ENCODE peak calls at places on chromosomes 6 and 20, in ten cellular contexts. J is RWPE1; B is ovary; K is CD4-positive, alpha-beta T cell; E is prostate gland; U is CD8-positive, alpha-beta T cell; Y is tibial nerve; P is trophoblast cell; C is fibroblast of lung; R is stomach. I is an unnamed sample.

GRCh38 chr6:90220273-90220672 is 76.4 kb downstream of the BACH2 start:
- DNase-seq in J (no peak), B (no peak), K (no peak), E (no peak), U (no peak), Y (no peak), P (no peak), C (peak), R (no peak), I (no peak)

GRCh38 chr6:14784596-14785360 is 461.1 kb upstream of the JARID2 start:
- DNase-seq in J (no peak), B (no peak), K (no peak), E (no peak), U (no peak), Y (no peak), P (peak), C (no peak), R (no peak), I (no peak)

GRCh38 chr20:57243480-57244220 is 22.8 kb downstream of the BMP7 start:
- DNase-seq in J (peak), B (no peak), K (no peak), E (no peak), U (no peak), Y (no peak), P (no peak), C (no peak), R (no peak), I (peak)

GRCh38 chr6:19535351-19535750 is 301.8 kb upstream of the ID4 start:
- DNase-seq in J (no peak), B (no peak), K (no peak), E (no peak), U (no peak), Y (no peak), P (no peak), C (no peak), R (no peak), I (no peak)

GRCh38 chr6:170523256-170524187 is 29.6 kb downstream of the PSMB1 start:
- DNase-seq in J (no peak), B (no peak), K (no peak), E (no peak), U (no peak), Y (no peak), P (no peak), C (no peak), R (no peak), I (no peak)

GRCh38 chr20:17822039-17822438 is 122.3 kb downstream of the BANF2 start:
- DNase-seq in J (no peak), B (peak), K (no peak), E (peak), U (no peak), Y (no peak), P (peak), C (peak), R (peak), I (peak)

GRCh38 chr6:5302995-5303622 is 41.8 kb downstream of the FARS2 start:
- DNase-seq in J (peak), B (no peak), K (peak), E (peak), U (peak), Y (no peak), P (peak), C (peak), R (peak), I (peak)

GRCh38 chr6:105179244-105180065 is at the start of gene POPDC3:
- DNase-seq in J (peak), B (no peak), K (no peak), E (no peak), U (no peak), Y (no peak), P (peak), C (peak), R (peak), I (no peak)

GRCh38 chr6:55450007-55450406 is 122.7 kb downstream of the GFRAL start:
- DNase-seq in J (no peak), B (no peak), K (no peak), E (no peak), U (no peak), Y (no peak), P (no peak), C (peak), R (no peak), I (no peak)

GRCh38 chr20:15703171-15703911 is 869.9 kb downstream of the KIF16B start:
- DNase-seq in J (peak), B (no peak), K (no peak), E (no peak), U (no peak), Y (no peak), P (no peak), C (peak), R (no peak), I (peak)

GRCh38 chr6:36443498-36443844 is 671 bp downstream of the KCTD20 start:
- DNase-seq in J (no peak), B (no peak), K (no peak), E (no peak), U (no peak), Y (no peak), P (no peak), C (no peak), R (no peak), I (no peak)

GRCh38 chr6:2951723-2952122 is 19.6 kb downstream of the SERPINB6 start:
- DNase-seq in J (no peak), B (no peak), K (no peak), E (no peak), U (no peak), Y (no peak), P (no peak), C (no peak), R (peak), I (no peak)

GRCh38 chr6:115681978-115682775 is 378.5 kb downstream of the FRK start:
- DNase-seq in J (no peak), B (no peak), K (no peak), E (no peak), U (no peak), Y (no peak), P (no peak), C (no peak), R (no peak), I (no peak)

GRCh38 chr6:36560822-36561221 is 13.5 kb upstream of the STK38 start:
- DNase-seq in J (no peak), B (no peak), K (no peak), E (no peak), U (no peak), Y (no peak), P (no peak), C (no peak), R (no peak), I (no peak)

GRCh38 chr20:35598899-35599775 is 16.5 kb upstream of the SPAG4 start:
- DNase-seq in J (no peak), B (no peak), K (no peak), E (no peak), U (no peak), Y (no peak), P (no peak), C (no peak), R (peak), I (no peak)

GRCh38 chr6:81023708-81024107 is 728.8 kb downstream of the TENT5A start:
- DNase-seq in J (no peak), B (no peak), K (no peak), E (no peak), U (no peak), Y (no peak), P (no peak), C (no peak), R (no peak), I (no peak)

GRCh38 chr6:136501514-136501913 is 48.7 kb downstream of the MAP7 start:
- DNase-seq in J (no peak), B (no peak), K (no peak), E (no peak), U (no peak), Y (no peak), P (no peak), C (no peak), R (no peak), I (no peak)

GRCh38 chr6:168124921-168125320 is 45.9 kb upstream of the FRMD1 start:
- DNase-seq in J (no peak), B (no peak), K (no peak), E (no peak), U (no peak), Y (no peak), P (no peak), C (no peak), R (no peak), I (no peak)

GRCh38 chr6:144885817-144886216 is 600.7 kb downstream of the UTRN start:
- DNase-seq in J (no peak), B (no peak), K (no peak), E (no peak), U (no peak), Y (no peak), P (no peak), C (no peak), R (no peak), I (no peak)

GRCh38 chr6:119482850-119483285 is 133.3 kb upstream of the MAN1A1 start:
- DNase-seq in J (no peak), B (no peak), K (no peak), E (no peak), U (no peak), Y (no peak), P (no peak), C (no peak), R (peak), I (no peak)

GRCh38 chr6:16972535-16972934 is 129.3 kb upstream of the STMND1 start:
- DNase-seq in J (no peak), B (no peak), K (no peak), E (no peak), U (no peak), Y (no peak), P (no peak), C (no peak), R (no peak), I (no peak)

GRCh38 chr6:81204741-81205140 is 547.7 kb downstream of the TENT5A start:
- DNase-seq in J (no peak), B (no peak), K (no peak), E (no peak), U (no peak), Y (no peak), P (no peak), C (peak), R (no peak), I (no peak)

GRCh38 chr20:79565-79964 is 7.9 kb upstream of the DEFB125 start:
- DNase-seq in J (no peak), B (no peak), K (no peak), E (no peak), U (no peak), Y (no peak), P (no peak), C (no peak), R (no peak), I (no peak)

GRCh38 chr20:44633872-44634600 is 17.5 kb downstream of the ADA start:
- DNase-seq in J (no peak), B (no peak), K (no peak), E (no peak), U (no peak), Y (no peak), P (no peak), C (no peak), R (peak), I (no peak)

GRCh38 chr6:158552796-158553138 is 7.1 kb upstream of the TMEM181 start:
- DNase-seq in J (no peak), B (no peak), K (no peak), E (no peak), U (no peak), Y (no peak), P (no peak), C (no peak), R (no peak), I (no peak)
- H3K27ac ChIP-seq in J (no peak), B (no peak), K (no peak), E (no peak), U (no peak), Y (no peak), P (no peak), C (no peak), R (no peak), I (no peak)

GRCh38 chr6:110816677-110817076 is 1.4 kb upstream of the CDK19 start:
- DNase-seq in J (no peak), B (no peak), K (no peak), E (no peak), U (no peak), Y (no peak), P (no peak), C (no peak), R (no peak), I (no peak)

GRCh38 chr6:110816110-110816409 is 791 bp upstream of the CDK19 start:
- DNase-seq in J (no peak), B (no peak), K (no peak), E (no peak), U (no peak), Y (no peak), P (no peak), C (no peak), R (no peak), I (no peak)

GRCh38 chr6:110814488-110815259 is 595 bp downstream of the CDK19 start:
- DNase-seq in J (peak), B (peak), K (peak), E (no peak), U (peak), Y (peak), P (peak), C (peak), R (peak), I (no peak)

GRCh38 chr6:110813813-110814487 is 1.3 kb downstream of the CDK19 start:
- DNase-seq in J (peak), B (no peak), K (no peak), E (peak), U (no peak), Y (no peak), P (peak), C (no peak), R (no peak), I (no peak)

GRCh38 chr6:110815260-110816109 is at the start of gene CDK19:
- DNase-seq in J (peak), B (peak), K (peak), E (peak), U (peak), Y (peak), P (peak), C (peak), R (peak), I (peak)
- H3K27ac ChIP-seq in J (peak), B (peak), K (peak), E (peak), U (peak), Y (peak), P (peak), C (peak), R (peak), I (peak)

DNA sequence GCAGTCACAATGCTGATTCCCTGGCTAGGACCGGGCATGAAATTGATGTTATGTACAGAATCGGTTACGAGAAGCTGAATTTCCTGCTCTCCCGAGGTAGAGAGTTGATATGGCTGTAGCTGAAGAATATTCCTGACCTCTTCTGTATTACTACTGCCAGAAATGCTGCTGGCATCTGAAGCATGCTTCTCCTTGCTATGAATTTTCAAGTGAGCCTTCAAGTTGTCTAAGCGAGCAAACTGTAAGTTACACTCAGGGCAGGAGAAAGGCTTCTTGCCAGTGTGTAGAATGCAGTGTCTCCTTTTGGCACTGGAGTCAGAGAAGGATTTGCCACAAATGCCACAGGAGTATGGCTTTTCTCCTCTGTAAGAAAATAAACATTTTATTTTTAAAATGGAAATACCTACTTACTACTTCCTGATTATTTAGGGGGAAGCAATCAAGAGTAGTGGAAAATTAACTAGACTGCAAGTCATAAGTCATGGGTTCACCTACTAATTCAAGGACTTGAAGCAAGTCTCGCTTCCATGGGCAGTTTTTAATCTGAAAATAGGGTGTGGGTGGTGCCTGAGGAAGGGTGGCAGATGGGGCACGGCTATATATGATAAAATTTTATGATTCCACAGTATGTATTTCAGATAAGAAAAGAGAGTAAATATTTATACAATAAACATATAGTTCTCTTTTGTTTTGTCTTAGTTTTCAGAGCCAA is 10.8 kb upstream of the MICAL1 start:
- DNase-seq in J (no peak), B (no peak), K (no peak), E (no peak), U (no peak), Y (no peak), P (peak), C (no peak), R (no peak), I (no peak)
- H3K27ac ChIP-seq in J (no peak), B (no peak), K (no peak), E (no peak), U (no peak), Y (no peak), P (no peak), C (no peak), R (peak), I (no peak)

GRCh38 chr6:35161776-35162607 is 20.9 kb upstream of the TCP11 start:
- DNase-seq in J (no peak), B (no peak), K (no peak), E (no peak), U (no peak), Y (no peak), P (no peak), C (no peak), R (peak), I (no peak)
- H3K27ac ChIP-seq in J (no peak), B (no peak), K (no peak), E (no peak), U (no peak), Y (no peak), P (no peak), C (no peak), R (no peak), I (no peak)

GRCh38 chr6:107154131-107154906 is 39.0 kb upstream of the BEND3 start:
- DNase-seq in J (no peak), B (no peak), K (no peak), E (no peak), U (no peak), Y (no peak), P (no peak), C (peak), R (no peak), I (no peak)
- H3K27ac ChIP-seq in J (no peak), B (no peak), K (no peak), E (no peak), U (no peak), Y (no peak), P (no peak), C (no peak), R (no peak), I (no peak)

GRCh38 chr20:25355191-25355590 is 35.4 kb downstream of the ABHD12 start:
- DNase-seq in J (no peak), B (no peak), K (no peak), E (no peak), U (no peak), Y (no peak), P (no peak), C (no peak), R (no peak), I (no peak)

GRCh38 chr20:25355866-25356265 is 34.8 kb downstream of the ABHD12 start:
- DNase-seq in J (no peak), B (no peak), K (no peak), E (no peak), U (no peak), Y (no peak), P (no peak), C (no peak), R (no peak), I (no peak)

GRCh38 chr20:25352746-25353145 is 37.9 kb downstream of the ABHD12 start:
- DNase-seq in J (no peak), B (no peak), K (no peak), E (no peak), U (no peak), Y (no peak), P (no peak), C (no peak), R (no peak), I (no peak)

GRCh38 chr20:25353368-25353753 is 37.3 kb downstream of the ABHD12 start:
- DNase-seq in J (no peak), B (no peak), K (no peak), E (no peak), U (no peak), Y (no peak), P (no peak), C (no peak), R (no peak), I (no peak)

GRCh38 chr20:25353754-25354705 is 36.6 kb downstream of the ABHD12 start:
- DNase-seq in J (no peak), B (no peak), K (no peak), E (peak), U (no peak), Y (no peak), P (no peak), C (no peak), R (no peak), I (no peak)
- H3K27ac ChIP-seq in J (no peak), B (no peak), K (no peak), E (peak), U (no peak), Y (no peak), P (no peak), C (no peak), R (no peak), I (no peak)

GRCh38 chr6:134521116-134521501 is 203.2 kb upstream of the SGK1 start:
- DNase-seq in J (no peak), B (no peak), K (no peak), E (no peak), U (no peak), Y (no peak), P (no peak), C (no peak), R (peak), I (no peak)
- H3K27ac ChIP-seq in J (peak), B (peak), K (no peak), E (no peak), U (no peak), Y (no peak), P (no peak), C (no peak), R (peak), I (no peak)

GRCh38 chr6:132730560-132730959 is 16.7 kb upstream of the VNN1 start:
- DNase-seq in J (no peak), B (no peak), K (no peak), E (no peak), U (no peak), Y (no peak), P (peak), C (peak), R (no peak), I (peak)
- H3K27ac ChIP-seq in J (no peak), B (no peak), K (no peak), E (no peak), U (no peak), Y (no peak), P (no peak), C (peak), R (no peak), I (peak)

DNA sequence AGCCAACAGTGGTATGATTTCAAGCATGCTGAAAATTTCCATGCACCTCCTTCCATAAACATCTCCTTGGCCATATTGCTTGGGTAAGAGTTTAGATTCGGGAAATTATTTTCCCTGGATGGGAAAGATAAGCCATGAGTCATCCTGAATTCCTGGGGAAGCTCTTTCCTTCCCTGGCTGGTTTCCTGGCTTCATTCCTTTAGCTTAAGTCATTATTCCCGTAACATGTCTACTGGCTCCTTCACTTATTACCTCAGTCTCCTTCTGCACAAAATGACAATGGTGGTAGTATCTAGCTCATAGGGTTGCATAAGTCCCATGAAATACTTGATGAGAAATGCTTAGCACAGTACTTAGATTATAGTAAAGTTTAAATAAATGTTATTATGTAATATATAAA is 27.6 kb downstream of the TINAG start:
- DNase-seq in J (peak), B (no peak), K (no peak), E (no peak), U (no peak), Y (no peak), P (peak), C (peak), R (no peak), I (peak)
- H3K27ac ChIP-seq in J (no peak), B (no peak), K (no peak), E (no peak), U (no peak), Y (no peak), P (no peak), C (peak), R (no peak), I (peak)

GRCh38 chr6:122736166-122736565 is 43.4 kb upstream of the FABP7 start:
- DNase-seq in J (peak), B (no peak), K (no peak), E (no peak), U (no peak), Y (no peak), P (peak), C (no peak), R (no peak), I (peak)
- H3K27ac ChIP-seq in J (no peak), B (no peak), K (no peak), E (no peak), U (no peak), Y (no peak), P (no peak), C (no peak), R (no peak), I (peak)

I was measured in epithelial cell of prostate.